ENCODE peak calls at places on chromosomes 11 and 22, in seven cellular contexts. G, A, P, Y, V, M and B are unnamed samples.

GRCh38 chr11:14519692-14520085 is 497 bp downstream of the PSMA1 start:
- DNase-seq in G (no peak), A (no peak), P (no peak), Y (no peak), V (no peak), M (no peak), B (no peak)

GRCh38 chr11:47233051-47233450 is 15.6 kb downstream of the ACP2 start:
- DNase-seq in G (no peak), A (no peak), P (no peak), Y (no peak), V (no peak), M (no peak), B (no peak)

GRCh38 chr11:92954003-92954402 is 15.4 kb upstream of the MTNR1B start:
- DNase-seq in G (no peak), A (no peak), P (no peak), Y (no peak), V (no peak), M (no peak), B (no peak)

GRCh38 chr11:30342736-30343166 is 19.8 kb downstream of the ARL14EP start:
- DNase-seq in G (no peak), A (no peak), P (no peak), Y (no peak), V (no peak), M (no peak), B (no peak)

GRCh38 chr22:45680932-45681700 is 9.5 kb downstream of the ATXN10 start:
- DNase-seq in G (no peak), A (no peak), P (peak; percentile 47), Y (peak; percentile 77), V (peak; percentile 59), M (no peak), B (no peak)

GRCh38 chr11:23232652-23233051 is 372.4 kb upstream of the CCDC179 start:
- DNase-seq in G (no peak), A (no peak), P (no peak), Y (no peak), V (no peak), M (no peak), B (no peak)

GRCh38 chr22:42720263-42721044 is at the start of gene A4GALT:
- DNase-seq in G (no peak), A (no peak), P (peak; percentile 20), Y (no peak), V (no peak), M (no peak), B (no peak)

GRCh38 chr11:11036185-11037161 is 178.6 kb upstream of the ZBED5 start:
- DNase-seq in G (no peak), A (no peak), P (peak; percentile 76), Y (peak; percentile 52), V (no peak), M (no peak), B (no peak)

DNA sequence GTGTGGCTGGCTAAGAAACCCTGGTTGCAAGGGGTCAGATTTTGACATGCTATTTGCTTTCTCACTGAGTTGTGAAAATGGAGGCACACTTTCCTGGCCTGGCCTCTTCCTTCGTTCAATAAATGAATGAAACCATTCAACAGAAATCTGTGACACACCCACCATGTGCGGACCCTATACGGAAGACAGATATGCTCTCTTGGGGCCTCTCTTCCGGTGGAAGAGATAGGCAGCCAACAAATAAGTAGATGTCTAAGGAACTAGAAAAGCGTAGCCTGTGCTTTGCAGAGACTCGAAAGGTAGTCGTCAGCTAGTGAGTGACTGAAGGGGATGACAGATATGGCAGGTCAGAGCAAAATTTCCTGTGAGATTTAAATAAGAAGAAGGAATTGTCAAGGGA is 5.3 kb downstream of the KCNQ1OT1 start:
- DNase-seq in G (no peak), A (no peak), P (no peak), Y (no peak), V (no peak), M (no peak), B (no peak)
- H3K27ac ChIP-seq in G (no peak overlapping the region), A (no peak overlapping the region), P (no peak overlapping the region), Y (no peak overlapping the region), V (no peak overlapping the region), M (no peak overlapping the region), B (no peak overlapping the region)

GRCh38 chr11:1389103-1389931 is 417 bp upstream of the BRSK2 start:
- DNase-seq in G (peak; percentile 93), A (peak; percentile 98), P (peak; percentile 98), Y (peak; percentile 96), V (peak; percentile 89), M (peak; percentile 95), B (peak; percentile 100)

GRCh38 chr11:1387961-1388762 is 1.6 kb upstream of the BRSK2 start:
- DNase-seq in G (no peak), A (no peak), P (no peak), Y (no peak), V (no peak), M (no peak), B (peak; percentile 80)

GRCh38 chr11:1387521-1387920 is 2.2 kb upstream of the BRSK2 start:
- DNase-seq in G (no peak), A (no peak), P (no peak), Y (no peak), V (no peak), M (no peak), B (no peak)

GRCh38 chr11:1389932-1390587 is at the start of gene BRSK2:
- DNase-seq in G (no peak), A (no peak), P (no peak), Y (no peak), V (no peak), M (no peak), B (no peak)

GRCh38 chr11:1388763-1389102 is 1.0 kb upstream of the BRSK2 start:
- DNase-seq in G (no peak), A (no peak), P (no peak), Y (no peak), V (no peak), M (no peak), B (no peak)
- H3K4me3 ChIP-seq in G (peak overlapping the region; percentile 78), A (peak overlapping the region; percentile 43), P (peak overlapping the region; percentile 25), Y (peak overlapping the region; percentile 60), V (peak overlapping the region; percentile 66), M (peak overlapping the region; percentile 72), B (peak overlapping the region; percentile 54)

GRCh38 chr11:69666261-69666660 is 8.9 kb downstream of the LTO1 start:
- DNase-seq in G (no peak), A (no peak), P (no peak), Y (no peak), V (no peak), M (no peak), B (no peak)
- H3K27ac ChIP-seq in G (no peak overlapping the region), A (no peak overlapping the region), P (no peak overlapping the region), Y (no peak overlapping the region), V (no peak overlapping the region), M (no peak overlapping the region), B (no peak overlapping the region)

DNA sequence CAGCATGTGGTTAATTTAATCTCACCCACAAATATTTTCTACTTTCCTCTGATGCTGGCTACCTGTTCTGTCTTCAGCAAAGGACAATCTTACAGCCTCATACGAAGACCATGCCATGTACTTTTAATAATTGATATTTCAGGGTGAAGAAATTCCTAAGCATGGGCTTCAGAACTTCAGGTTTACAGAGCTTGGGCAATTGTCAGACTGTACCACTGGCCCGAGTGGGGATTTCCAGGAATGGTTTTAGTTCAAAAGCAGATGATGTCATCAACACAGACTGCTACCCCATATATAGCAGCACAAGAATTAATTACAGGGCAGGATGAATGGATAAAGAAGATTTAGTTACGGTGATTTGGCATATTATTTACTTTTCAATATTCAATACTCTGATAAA is 171.8 kb downstream of the ETS1 start:
- DNase-seq in G (no peak), A (no peak), P (no peak), Y (no peak), V (no peak), M (no peak), B (no peak)
- H3K4me3 ChIP-seq in G (no peak overlapping the region), A (no peak overlapping the region), P (no peak overlapping the region), Y (no peak overlapping the region), V (no peak overlapping the region), M (no peak overlapping the region), B (no peak overlapping the region)

GRCh38 chr11:36014499-36014898 is 70.6 kb downstream of the LDLRAD3 start:
- DNase-seq in G (no peak), A (no peak), P (no peak), Y (no peak), V (no peak), M (no peak), B (no peak)
- H3K27ac ChIP-seq in G (no peak overlapping the region), A (no peak overlapping the region), P (no peak overlapping the region), Y (no peak overlapping the region), V (no peak overlapping the region), M (peak overlapping the region; percentile 29), B (no peak overlapping the region)

GRCh38 chr11:111976614-111977140 is 39.5 kb downstream of the DIXDC1 start:
- DNase-seq in G (no peak), A (peak; percentile 81), P (peak; percentile 4), Y (no peak), V (no peak), M (peak; percentile 86), B (peak; percentile 22)
- H3K4me3 ChIP-seq in G (no peak overlapping the region), A (peak overlapping the region; percentile 82), P (peak overlapping the region; percentile 54), Y (peak overlapping the region; percentile 48), V (peak overlapping the region; percentile 76), M (peak overlapping the region; percentile 74), B (peak overlapping the region; percentile 59)

GRCh38 chr11:118757881-118758399 is 33.0 kb downstream of the DDX6 start:
- DNase-seq in G (no peak), A (no peak), P (no peak), Y (no peak), V (no peak), M (no peak), B (no peak)
- H3K27ac ChIP-seq in G (no peak overlapping the region), A (no peak overlapping the region), P (peak overlapping the region; percentile 24), Y (no peak overlapping the region), V (no peak overlapping the region), M (no peak overlapping the region), B (no peak overlapping the region)